ENCODE peak calls at places on chromosomes 13 and 19, in four cellular contexts. A, V, T and X are unnamed samples.

GRCh38 chr13:113090415-113090770 is 15.2 kb upstream of the F7 start:
- DNase-seq in A (no peak), V (no peak), T (peak), X (no peak)

GRCh38 chr13:40503966-40504591 is 162.4 kb downstream of the FOXO1 start:
- DNase-seq in A (no peak), V (peak), T (peak), X (peak)

GRCh38 chr13:112814905-112815585 is 125.2 kb downstream of the ATP11A start:
- DNase-seq in A (peak), V (peak), T (no peak), X (no peak)

GRCh38 chr19:19619121-19619848 is 798 bp upstream of the PBX4 start:
- DNase-seq in A (no peak), V (no peak), T (no peak), X (no peak)

GRCh38 chr13:95403349-95404140 is 102.3 kb upstream of the ABCC4 start:
- DNase-seq in A (no peak), V (no peak), T (no peak), X (peak)

GRCh38 chr13:47932953-47933687 is 68.0 kb downstream of the SUCLA2 start:
- DNase-seq in A (no peak), V (no peak), T (no peak), X (no peak)

GRCh38 chr13:22175211-22175610 is 504.3 kb downstream of the FGF9 start:
- DNase-seq in A (no peak), V (no peak), T (no peak), X (no peak)

GRCh38 chr19:10209305-10209704 is 14.6 kb upstream of the DNMT1 start:
- DNase-seq in A (no peak), V (no peak), T (no peak), X (no peak)